ENCODE peak calls at places on chromosome 3, in five cellular contexts. Z is fibroblast of villous mesenchyme, W is pancreas, C is neuronal stem cell, I is fibroblast of mammary gland. N is an unnamed sample.

GRCh38 chr3:171354049-171354705 is 106.0 kb downstream of the TNIK start:
- DNase-seq in Z (peak; percentile 37), W (no peak), C (no peak), I (peak; percentile 64), N (peak; percentile 32)

GRCh38 chr3:148318240-148318639 is 379.5 kb upstream of the AGTR1 start:
- DNase-seq in Z (peak; percentile 6), W (no peak), C (no peak), I (peak; percentile 44), N (no peak)

GRCh38 chr3:55795736-55796135 is 308.6 kb upstream of the WNT5A start:
- DNase-seq in Z (no peak), W (no peak), C (no peak), I (no peak), N (no peak)

GRCh38 chr3:51686512-51687215 is 15.6 kb downstream of the TEX264 start:
- DNase-seq in Z (no peak), W (no peak), C (no peak), I (peak; percentile 23), N (no peak)

GRCh38 chr3:45968149-45968548 is 24.9 kb downstream of the CXCR6 start:
- DNase-seq in Z (no peak), W (no peak), C (no peak), I (no peak), N (no peak)

GRCh38 chr3:35296533-35296932 is 342.8 kb upstream of the ARPP21 start:
- DNase-seq in Z (no peak), W (no peak), C (no peak), I (no peak), N (no peak)

GRCh38 chr3:128060473-128061381 is 8.5 kb downstream of the SEC61A1 start:
- DNase-seq in Z (peak; percentile 77), W (no peak), C (no peak), I (peak; percentile 99), N (no peak)

GRCh38 chr3:33071181-33071580 is 25.8 kb downstream of the GLB1 start:
- DNase-seq in Z (no peak), W (no peak), C (no peak), I (no peak), N (no peak)

GRCh38 chr3:177381070-177381469 is 183.8 kb upstream of the TBL1XR1 start:
- DNase-seq in Z (no peak), W (no peak), C (no peak), I (no peak), N (no peak)

GRCh38 chr3:195443391-195443989 is 670 bp upstream of the ACAP2 start:
- DNase-seq in Z (no peak), W (no peak), C (no peak), I (no peak), N (no peak)

GRCh38 chr3:10142707-10143560 is 1.4 kb downstream of the VHL start:
- DNase-seq in Z (peak; percentile 41), W (no peak), C (no peak), I (peak; percentile 58), N (peak; percentile 34)

GRCh38 chr3:58491506-58492384 is at the start of gene KCTD6:
- DNase-seq in Z (peak; percentile 94), W (peak; percentile 96), C (peak; percentile 96), I (peak; percentile 90), N (peak; percentile 82)

GRCh38 chr3:58494107-58494506 is 2.2 kb downstream of the KCTD6 start:
- DNase-seq in Z (no peak), W (no peak), C (no peak), I (no peak), N (no peak)

GRCh38 chr3:58492385-58492970 is 582 bp downstream of the KCTD6 start:
- DNase-seq in Z (no peak), W (no peak), C (no peak), I (no peak), N (peak; percentile 16)

GRCh38 chr3:58488962-58489361 is 2.9 kb upstream of the KCTD6 start:
- DNase-seq in Z (no peak), W (no peak), C (no peak), I (no peak), N (no peak)

DNA sequence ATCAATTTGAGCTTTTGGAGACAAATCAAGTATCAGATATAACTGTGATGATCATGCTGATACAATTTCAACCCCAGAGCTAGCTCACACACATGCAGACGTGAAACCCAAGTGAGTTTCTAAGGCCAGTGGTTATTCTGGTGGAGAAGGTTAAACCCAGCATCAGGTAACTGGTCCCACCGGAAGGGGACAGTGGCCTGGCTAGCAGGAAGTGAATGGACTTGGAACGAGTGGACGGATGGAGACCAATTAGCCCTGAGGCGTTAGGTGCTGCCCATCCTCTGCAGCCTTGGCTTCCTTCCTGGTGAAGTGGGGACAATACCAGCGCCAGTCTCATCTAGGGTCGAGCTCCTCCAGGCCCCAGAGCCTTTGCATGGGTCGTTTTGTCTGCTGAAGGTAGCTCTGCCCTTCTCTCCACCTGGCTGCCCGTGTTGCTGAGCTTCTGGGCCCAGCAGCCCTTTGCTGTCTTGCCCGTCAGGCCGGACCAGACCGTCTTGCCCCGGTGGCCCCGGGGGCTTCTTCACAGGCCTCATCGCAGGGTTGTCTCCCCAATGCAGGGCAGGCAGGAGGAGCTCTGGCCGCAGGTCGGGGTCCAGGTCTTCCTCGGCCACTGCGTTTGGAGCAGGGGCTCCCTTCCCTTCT is 915 bp upstream of the KCTD6 start:
- DNase-seq in Z (no peak), W (peak; percentile 54), C (no peak), I (no peak), N (no peak)
- H3K4me3 ChIP-seq in Z (peak overlapping the region; percentile 58), W (peak overlapping the region; percentile 27), C (peak overlapping the region; percentile 48), I (peak overlapping the region; percentile 51), N (peak overlapping the region; percentile 23)

GRCh38 chr3:138862924-138863775 is 28.4 kb upstream of the PIK3CB start:
- DNase-seq in Z (peak; percentile 46), W (peak; percentile 68), C (no peak), I (peak; percentile 74), N (peak; percentile 29)
- H3K4me3 ChIP-seq in Z (no peak overlapping the region), W (no peak overlapping the region), C (peak overlapping the region; percentile 43), I (no peak overlapping the region), N (no peak overlapping the region)

DNA sequence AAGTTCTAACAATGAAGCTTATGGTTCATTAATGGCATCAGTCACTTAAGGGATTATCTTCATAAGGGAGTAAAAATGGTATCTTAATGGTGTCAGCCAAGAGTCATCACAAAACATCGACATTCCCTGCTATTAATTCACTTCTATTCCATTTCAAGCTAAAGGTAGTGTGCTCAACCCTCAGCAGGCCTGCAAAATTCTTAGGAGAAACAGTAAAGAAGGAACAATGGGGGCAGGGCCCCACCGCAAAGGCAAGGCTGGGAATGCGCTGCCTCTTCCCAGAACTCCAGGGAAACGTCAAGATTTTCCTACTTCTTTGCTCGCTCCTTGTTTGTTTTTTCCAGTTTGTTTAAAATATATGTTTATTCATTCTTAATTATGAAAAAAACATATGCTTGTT is 187.3 kb upstream of the TSC22D2 start:
- DNase-seq in Z (no peak), W (no peak), C (peak; percentile 18), I (no peak), N (peak; percentile 69)
- H3K4me3 ChIP-seq in Z (peak overlapping the region; percentile 48), W (no peak overlapping the region), C (peak overlapping the region; percentile 32), I (peak overlapping the region; percentile 49), N (peak overlapping the region; percentile 17)

DNA sequence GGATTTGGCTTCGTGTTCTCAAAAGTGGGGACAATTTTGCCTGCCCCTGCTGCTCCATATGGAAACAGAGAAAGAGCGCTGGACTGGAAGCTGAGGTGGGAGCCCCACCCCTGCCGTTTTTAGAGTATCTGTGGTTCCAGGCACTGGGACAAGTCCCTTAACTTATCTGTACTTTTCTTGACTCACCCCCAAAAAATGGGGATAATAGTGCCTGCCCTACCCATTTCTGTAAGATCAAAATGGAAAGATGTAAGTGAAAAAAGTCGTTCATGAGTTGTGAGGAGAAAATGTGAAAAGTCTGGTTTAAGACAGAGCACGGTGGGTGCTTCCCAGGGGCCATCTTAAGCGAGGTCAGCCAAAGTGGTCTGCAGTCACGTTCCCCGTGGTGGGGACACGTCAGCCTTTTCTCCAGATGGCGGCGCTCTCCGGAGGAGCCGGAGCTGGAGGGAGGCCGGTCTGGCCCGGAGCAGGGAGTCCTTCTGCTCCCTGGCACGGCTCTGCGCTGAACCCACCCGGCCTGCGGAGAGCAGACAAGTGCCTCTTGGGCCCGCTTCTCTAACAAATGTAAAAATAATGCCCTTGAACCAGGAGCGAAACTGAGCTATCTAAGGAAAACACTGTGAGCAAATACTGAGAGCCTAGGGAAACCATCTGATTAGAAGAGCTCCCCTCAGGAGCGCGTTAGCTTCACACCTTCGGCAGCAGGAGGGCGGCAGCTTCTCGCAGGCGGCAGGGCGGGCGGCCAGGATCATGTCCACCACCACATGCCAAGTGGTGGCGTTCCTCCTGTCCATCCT is at the start of gene CLDN18:
- DNase-seq in Z (peak; percentile 10), W (no peak), C (no peak), I (no peak), N (no peak)
- H3K4me3 ChIP-seq in Z (no peak within 1 kb of the TSS), W (no peak within 1 kb of the TSS), C (no peak within 1 kb of the TSS), I (no peak within 1 kb of the TSS), N (no peak within 1 kb of the TSS)

GRCh38 chr3:105752791-105753415 is 115.9 kb downstream of the CBLB start:
- DNase-seq in Z (peak; percentile 38), W (no peak), C (no peak), I (no peak), N (peak; percentile 39)
- H3K4me3 ChIP-seq in Z (no peak overlapping the region), W (no peak overlapping the region), C (no peak overlapping the region), I (no peak overlapping the region), N (no peak overlapping the region)

N was measured in HAP-1.